ENCODE peak calls at places on chromosome 7, in six cellular contexts. I is brain microvascular endothelial cell; O is aorta; R is K562; M is esophagus squamous epithelium; C is CD4-positive, alpha-beta memory T cell. X is an unnamed sample.

GRCh38 chr7:47543659-47544058 is 38.3 kb downstream of the TNS3 start:
- DNase-seq in I (no peak), O (no peak), R (no peak), M (no peak), C (no peak), X (no peak)

GRCh38 chr7:137742051-137742450 is 104.7 kb downstream of the DGKI start:
- DNase-seq in I (no peak), O (no peak), R (no peak), M (no peak), C (no peak), X (no peak)

GRCh38 chr7:50308301-50309129 is 4.0 kb downstream of the IKZF1 start:
- DNase-seq in I (no peak), O (no peak), R (peak; percentile 38), M (no peak), C (no peak), X (no peak)

GRCh38 chr7:141039366-141039765 is 24.6 kb upstream of the MRPS33 start:
- DNase-seq in I (no peak), O (no peak), R (no peak), M (no peak), C (no peak), X (no peak)

GRCh38 chr7:11753441-11753840 is 78.6 kb downstream of the THSD7A start:
- DNase-seq in I (no peak), O (no peak), R (no peak), M (no peak), C (no peak), X (no peak)

GRCh38 chr7:128042027-128042426 is 10.8 kb upstream of the LRRC4 start:
- DNase-seq in I (no peak), O (no peak), R (no peak), M (no peak), C (no peak), X (no peak)

GRCh38 chr7:4809691-4810090 is 34.3 kb downstream of the AP5Z1 start:
- DNase-seq in I (peak; percentile 33), O (no peak), R (no peak), M (no peak), C (no peak), X (no peak)

GRCh38 chr7:98051118-98051744 is 55.4 kb upstream of the LMTK2 start:
- DNase-seq in I (no peak), O (no peak), R (peak; percentile 89), M (no peak), C (peak; percentile 45), X (no peak)

GRCh38 chr7:17939111-17939669 is 1.1 kb downstream of the SNX13 start:
- DNase-seq in I (peak; percentile 16), O (no peak), R (no peak), M (no peak), C (peak; percentile 10), X (no peak)

GRCh38 chr7:150806863-150807262 is 6.3 kb downstream of the TMEM176A start:
- DNase-seq in I (no peak), O (no peak), R (no peak), M (no peak), C (no peak), X (no peak)

GRCh38 chr7:68185641-68186040 is 1189.0 kb downstream of the TYW1 start:
- DNase-seq in I (no peak), O (no peak), R (no peak), M (no peak), C (no peak), X (no peak)

GRCh38 chr7:95446618-95447017 is 11.8 kb upstream of the PON2 start:
- DNase-seq in I (no peak), O (no peak), R (no peak), M (no peak), C (no peak), X (no peak)

GRCh38 chr7:1158203-1159126 is 1.5 kb downstream of the ZFAND2A start:
- DNase-seq in I (no peak), O (no peak), R (peak; percentile 29), M (no peak), C (no peak), X (no peak)

DNA sequence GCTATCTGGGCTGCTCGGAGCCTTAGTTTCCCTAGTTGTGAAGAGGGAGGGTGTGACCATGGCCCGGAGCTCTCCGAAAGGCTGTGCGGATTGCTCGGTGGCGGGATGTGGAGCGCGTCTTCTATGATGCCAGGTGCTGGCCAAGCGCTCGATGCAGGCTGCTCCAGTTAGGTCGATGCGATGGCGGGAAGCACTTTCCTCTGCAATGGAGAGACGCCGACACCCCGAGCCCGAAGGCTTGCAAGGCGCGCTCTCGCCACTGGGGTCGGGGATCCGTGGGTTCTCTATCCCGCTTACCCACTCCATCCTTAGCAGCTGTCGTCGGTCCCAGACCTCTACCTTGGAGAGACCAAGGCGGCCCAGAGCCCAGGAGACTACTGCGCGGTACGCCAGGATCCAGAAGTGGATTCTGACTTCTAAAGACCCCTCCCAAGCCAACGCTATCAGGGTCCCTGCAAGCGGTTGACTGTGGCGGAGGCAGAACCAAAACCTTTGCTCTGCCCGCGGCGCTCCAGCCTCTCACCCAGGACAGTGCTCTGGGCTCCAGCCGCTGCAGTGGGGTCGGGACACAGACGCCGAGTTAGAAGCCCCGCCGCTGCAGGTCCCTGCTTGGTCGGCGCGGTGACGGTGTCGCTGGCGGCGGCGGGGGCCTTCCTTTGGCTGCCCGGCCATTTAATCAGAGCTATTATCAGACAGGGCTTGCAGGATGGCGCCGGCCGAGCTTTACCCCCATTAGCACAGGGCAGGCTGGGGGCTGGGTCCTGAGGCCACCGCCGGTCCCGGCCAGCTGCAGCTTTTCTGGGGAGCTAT is 7.8 kb upstream of the TBX20 start:
- DNase-seq in I (no peak), O (peak; percentile 29), R (no peak), M (no peak), C (no peak), X (no peak)
- H3K4me3 ChIP-seq in I (no peak overlapping the region), O (no peak overlapping the region), R (no peak overlapping the region), M (no peak overlapping the region), C (no peak overlapping the region), X (no peak overlapping the region)

DNA sequence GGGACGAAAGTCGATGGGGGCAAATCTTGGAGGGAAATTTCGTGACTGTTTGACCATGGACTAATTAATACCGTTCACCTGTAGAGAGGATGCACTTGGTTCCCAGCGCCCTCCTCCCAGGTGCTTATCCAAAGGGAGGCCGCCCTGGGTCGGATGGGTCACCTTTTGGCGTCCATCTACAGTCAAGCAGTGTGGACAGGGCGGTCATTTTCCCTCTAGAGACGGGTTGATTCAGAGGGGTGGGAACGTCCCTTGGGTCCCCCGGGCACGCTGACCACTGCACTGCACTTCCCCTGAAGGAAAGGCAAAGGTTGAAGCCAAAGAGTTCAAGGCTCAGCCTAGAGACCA is 2.0 kb downstream of the PRR15 start:
- DNase-seq in I (no peak), O (no peak), R (no peak), M (no peak), C (no peak), X (no peak)
- H3K4me3 ChIP-seq in I (peak overlapping the region; percentile 61), O (no peak overlapping the region), R (no peak overlapping the region), M (peak overlapping the region; percentile 27), C (no peak overlapping the region), X (no peak overlapping the region)

GRCh38 chr7:6480323-6480660 is 32.5 kb upstream of the DAGLB start:
- DNase-seq in I (no peak), O (no peak), R (no peak), M (no peak), C (no peak), X (no peak)
- H3K4me3 ChIP-seq in I (no peak overlapping the region), O (no peak overlapping the region), R (no peak overlapping the region), M (no peak overlapping the region), C (no peak overlapping the region), X (no peak overlapping the region)

GRCh38 chr7:124765401-124766352 is at the start of gene GPR37:
- DNase-seq in I (peak; percentile 45), O (peak; percentile 73), R (peak; percentile 69), M (peak; percentile 5), C (peak; percentile 6), X (no peak)
- H3K4me3 ChIP-seq in I (peak within 1 kb of the TSS; percentile 59), O (peak within 1 kb of the TSS; percentile 68), R (peak within 1 kb of the TSS; percentile 47), M (peak within 1 kb of the TSS; percentile 40), C (peak within 1 kb of the TSS; percentile 32), X (peak within 1 kb of the TSS; percentile 46)

DNA sequence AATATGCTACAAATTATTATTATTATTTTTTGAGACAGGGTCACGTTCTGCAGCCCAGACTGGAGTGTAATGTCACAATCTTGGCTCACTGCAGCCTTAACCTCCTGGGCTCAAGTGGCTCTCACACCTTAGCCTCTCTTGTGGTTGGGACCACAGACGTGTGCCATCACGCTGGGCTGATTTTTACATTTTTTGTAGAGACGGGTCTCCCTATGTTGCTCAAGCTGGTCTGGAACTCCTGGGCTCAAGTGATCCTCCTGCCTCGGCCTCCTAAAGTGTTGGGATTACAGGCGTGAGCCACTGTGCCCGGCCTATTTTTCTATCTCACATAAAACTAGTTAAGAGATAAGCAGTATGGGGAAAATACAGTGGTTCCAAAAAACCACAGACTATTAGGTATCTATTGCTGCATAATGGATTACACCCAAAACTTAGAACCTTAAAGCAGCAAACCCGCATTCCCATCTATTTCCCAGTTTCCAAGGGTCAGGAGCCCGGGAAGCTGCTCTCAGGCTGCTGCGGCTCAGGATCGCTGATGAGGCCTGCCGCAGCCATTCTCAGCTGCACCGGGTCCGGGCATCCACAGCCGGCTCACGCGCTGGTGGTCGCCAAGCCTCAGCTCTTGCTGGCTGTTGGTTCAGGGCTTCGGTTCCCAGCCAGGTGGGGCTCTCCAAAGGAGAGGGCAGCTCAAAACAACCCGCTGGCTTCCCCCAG is 128.3 kb downstream of the UBE2H start:
- DNase-seq in I (no peak), O (no peak), R (no peak), M (no peak), C (no peak), X (no peak)
- H3K4me3 ChIP-seq in I (peak overlapping the region; percentile 74), O (peak overlapping the region; percentile 29), R (peak overlapping the region; percentile 47), M (peak overlapping the region; percentile 58), C (peak overlapping the region; percentile 52), X (peak overlapping the region; percentile 74)

GRCh38 chr7:80078882-80079281 is 55.7 kb upstream of the GNAI1 start:
- DNase-seq in I (no peak), O (no peak), R (no peak), M (no peak), C (no peak), X (no peak)
- H3K4me3 ChIP-seq in I (no peak overlapping the region), O (no peak overlapping the region), R (no peak overlapping the region), M (no peak overlapping the region), C (no peak overlapping the region), X (no peak overlapping the region)

GRCh38 chr7:2510909-2511768 is 8.4 kb upstream of the LFNG start:
- DNase-seq in I (no peak), O (peak; percentile 75), R (no peak), M (no peak), C (peak; percentile 66), X (no peak)
- H3K4me3 ChIP-seq in I (no peak overlapping the region), O (no peak overlapping the region), R (no peak overlapping the region), M (no peak overlapping the region), C (peak overlapping the region; percentile 53), X (no peak overlapping the region)

GRCh38 chr7:129591868-129592267 is 19.7 kb upstream of the NRF1 start:
- DNase-seq in I (no peak), O (no peak), R (no peak), M (no peak), C (no peak), X (no peak)
- H3K4me3 ChIP-seq in I (no peak overlapping the region), O (no peak overlapping the region), R (no peak overlapping the region), M (no peak overlapping the region), C (no peak overlapping the region), X (no peak overlapping the region)

GRCh38 chr7:108503112-108504026 is 22.6 kb downstream of the PNPLA8 start:
- DNase-seq in I (no peak), O (no peak), R (no peak), M (no peak), C (no peak), X (no peak)

GRCh38 chr7:108498481-108498880 is 27.5 kb downstream of the PNPLA8 start:
- DNase-seq in I (no peak), O (no peak), R (no peak), M (no peak), C (no peak), X (no peak)

GRCh38 chr7:108497082-108497725 is 28.7 kb downstream of the PNPLA8 start:
- DNase-seq in I (peak; percentile 60), O (no peak), R (peak; percentile 71), M (no peak), C (peak; percentile 33), X (peak; percentile 1)

GRCh38 chr7:108499575-108499974 is 26.4 kb downstream of the PNPLA8 start:
- DNase-seq in I (no peak), O (no peak), R (no peak), M (no peak), C (no peak), X (no peak)
- H3K4me3 ChIP-seq in I (no peak overlapping the region), O (no peak overlapping the region), R (no peak overlapping the region), M (no peak overlapping the region), C (no peak overlapping the region), X (no peak overlapping the region)

X was measured in AG04449.